ENCODE peak calls at places on chromosomes 2 and 18, in six cellular contexts. X is adipocyte, D is fibroblast of lung, J is astrocyte, T is HCT116, A is PC-3. C is an unnamed sample.

GRCh38 chr2:237859533-237860272 is at the start of gene RAMP1:
- DNase-seq in X (peak; percentile 77), J (no peak), T (no peak), D (no peak), A (peak; percentile 62), C (peak; percentile 69)

GRCh38 chr2:72579595-72580180 is 246.1 kb downstream of the EXOC6B start:
- DNase-seq in X (peak; percentile 87), A (peak; percentile 68), D (peak; percentile 71), J (peak; percentile 39), T (peak; percentile 26), C (no peak)

GRCh38 chr2:118847447-118848172 is at the start of gene EN1:
- DNase-seq in J (peak; percentile 82), X (peak; percentile 34), T (no peak), A (peak; percentile 79), D (peak; percentile 31), C (peak; percentile 91)

GRCh38 chr2:163951312-163951711 is 215.5 kb upstream of the FIGN start:
- DNase-seq in T (no peak), D (no peak), J (no peak), A (no peak), X (no peak), C (no peak)

GRCh38 chr18:62904396-62905285 is 189.3 kb downstream of the PHLPP1 start:
- DNase-seq in A (no peak), D (peak; percentile 22), X (no peak), T (no peak), J (no peak), C (no peak)

GRCh38 chr2:2623939-2624338 is 292.9 kb upstream of the MYT1L start:
- DNase-seq in A (no peak), T (no peak), D (no peak), X (no peak), J (no peak), C (no peak)

GRCh38 chr2:27054721-27055120 is 3.3 kb downstream of the AGBL5 start:
- DNase-seq in X (no peak), J (no peak), A (no peak), T (no peak), D (no peak), C (no peak)

GRCh38 chr18:78770149-78771139 is 209.2 kb upstream of the SALL3 start:
- DNase-seq in J (no peak), D (no peak), X (no peak), A (no peak), T (no peak), C (peak; percentile 76)

GRCh38 chr2:224334083-224334482 is 67.8 kb downstream of the FAM124B start:
- DNase-seq in D (no peak), X (no peak), J (no peak), A (no peak), T (no peak), C (no peak)

GRCh38 chr2:48328972-48329723 is 200.8 kb upstream of the STON1 start:
- DNase-seq in X (no peak), J (no peak), T (no peak), A (no peak), D (no peak), C (no peak)

GRCh38 chr2:16773080-16773713 is 107.6 kb upstream of the CYRIA start:
- DNase-seq in D (peak; percentile 64), T (peak; percentile 36), J (peak; percentile 49), X (peak; percentile 82), A (peak; percentile 56), C (peak; percentile 81)

GRCh38 chr2:235085476-235085875 is 133.7 kb downstream of the SH3BP4 start:
- DNase-seq in X (peak; percentile 54), T (no peak), D (no peak), A (no peak), J (no peak), C (no peak)

GRCh38 chr2:88671786-88672427 is 19.6 kb upstream of the RPIA start:
- DNase-seq in X (peak; percentile 83), J (peak; percentile 23), A (peak; percentile 85), D (peak; percentile 71), T (peak; percentile 34), C (peak; percentile 47)

GRCh38 chr2:150482111-150482510 is 5.4 kb downstream of the RND3 start:
- DNase-seq in A (peak; percentile 8), T (no peak), X (no peak), J (no peak), D (peak; percentile 41), C (no peak)

GRCh38 chr2:36356990-36357505 is 1.5 kb downstream of the CRIM1 start:
- DNase-seq in T (no peak), J (no peak), X (no peak), D (no peak), A (peak; percentile 91), C (peak; percentile 75)

GRCh38 chr18:75977069-75977468 is 518.0 kb downstream of the ZNF516 start:
- DNase-seq in D (peak; percentile 2), A (no peak), J (peak; percentile 32), X (peak; percentile 52), T (no peak), C (no peak)

GRCh38 chr2:55231546-55232083 is 478 bp downstream of the CLHC1 start:
- DNase-seq in J (peak; percentile 38), D (peak; percentile 55), X (peak; percentile 67), A (no peak), T (no peak), C (no peak)

GRCh38 chr18:6521804-6522418 is 107.2 kb upstream of the L3MBTL4 start:
- DNase-seq in J (peak; percentile 8), T (no peak), A (peak; percentile 85), X (peak; percentile 64), D (peak; percentile 61), C (peak; percentile 90)

GRCh38 chr2:162138310-162138709 is 13.7 kb downstream of the GCG start:
- DNase-seq in X (no peak), D (no peak), J (no peak), T (no peak), A (no peak), C (no peak)
- H3K9ac ChIP-seq in X (no peak overlapping the region), D (no peak overlapping the region), J (no peak overlapping the region), T (no peak overlapping the region), A (no peak overlapping the region), C (no peak overlapping the region)

GRCh38 chr2:191266201-191266600 is 21.0 kb downstream of the MYO1B start:
- DNase-seq in T (no peak), J (peak; percentile 63), D (no peak), A (no peak), X (no peak), C (no peak)

GRCh38 chr2:191263050-191263449 is 17.8 kb downstream of the MYO1B start:
- DNase-seq in T (no peak), X (no peak), D (no peak), J (peak; percentile 16), A (no peak), C (no peak)

GRCh38 chr2:191265311-191266170 is 20.3 kb downstream of the MYO1B start:
- DNase-seq in A (peak; percentile 33), X (peak; percentile 75), T (no peak), D (peak; percentile 68), J (peak; percentile 91), C (no peak)

GRCh38 chr2:191262436-191262835 is 17.2 kb downstream of the MYO1B start:
- DNase-seq in J (no peak), D (no peak), X (no peak), A (no peak), T (no peak), C (no peak)

DNA sequence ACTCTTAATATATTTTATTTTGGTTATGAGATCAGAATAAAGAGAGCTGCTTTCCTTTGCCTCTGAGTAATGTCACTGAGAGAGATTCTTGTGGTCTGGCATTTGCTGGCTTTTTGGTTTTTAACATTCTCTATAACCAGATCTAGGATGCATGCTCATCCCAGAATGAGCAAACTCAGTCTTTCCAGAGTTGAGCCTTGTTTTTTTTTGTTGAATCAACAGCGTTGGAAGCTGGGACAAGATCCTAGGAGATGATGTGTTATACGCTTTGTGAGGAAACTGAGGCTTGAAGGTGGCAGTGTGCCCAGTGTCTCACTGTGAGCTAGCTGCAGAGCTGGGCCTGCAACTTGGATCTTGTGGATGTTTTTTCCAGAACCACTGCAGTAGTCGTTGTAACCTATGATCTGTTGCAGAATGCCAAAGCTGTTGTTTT is 19.5 kb downstream of the MYO1B start:
- DNase-seq in A (peak; percentile 51), D (peak; percentile 80), X (peak; percentile 77), T (no peak), J (peak; percentile 93), C (no peak)
- H3K4me1 ChIP-seq in A (peaks cover 26% of the 10 kb centered on the region), D (peaks cover 29% of the 10 kb centered on the region), X (peaks cover 44% of the 10 kb centered on the region), T (no peaks in the 10 kb centered on the region), J (peaks cover 46% of the 10 kb centered on the region), C (peaks cover 18% of the 10 kb centered on the region)

DNA sequence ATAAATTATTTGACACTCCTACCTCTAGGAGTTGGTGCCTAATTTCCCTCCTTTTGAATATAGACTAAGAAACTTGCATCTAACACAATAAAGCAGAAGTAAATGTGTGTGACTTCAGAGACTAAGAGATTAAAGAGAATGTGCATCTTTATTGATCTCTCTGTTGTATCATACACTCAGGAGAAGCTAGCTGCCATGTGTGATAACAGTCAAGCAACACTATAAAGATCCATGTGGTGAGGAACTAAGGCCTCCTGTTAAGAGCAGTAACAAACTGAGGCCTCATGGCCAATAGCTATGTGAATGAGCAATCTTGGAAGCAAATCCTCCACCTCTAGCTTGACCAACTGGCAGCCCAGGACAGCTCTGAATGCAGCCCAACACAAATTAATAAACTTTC is 3.4 kb downstream of the FANCL start:
- DNase-seq in A (no peak), X (no peak), J (no peak), D (no peak), T (no peak), C (no peak)
- H3K9ac ChIP-seq in A (no peak overlapping the region), X (no peak overlapping the region), J (no peak overlapping the region), D (no peak overlapping the region), T (no peak overlapping the region), C (peak overlapping the region; percentile 9)

GRCh38 chr2:43223412-43224040 is 2.9 kb downstream of the ZFP36L2 start:
- DNase-seq in D (peak; percentile 63), T (no peak), X (peak; percentile 53), A (peak; percentile 27), J (peak; percentile 29), C (no peak)

GRCh38 chr2:43225093-43225787 is 1.2 kb downstream of the ZFP36L2 start:
- DNase-seq in A (peak; percentile 42), D (peak; percentile 87), T (no peak), J (peak; percentile 57), X (peak; percentile 72), C (peak; percentile 78)

GRCh38 chr2:43225788-43226557 is 433 bp downstream of the ZFP36L2 start:
- DNase-seq in X (peak; percentile 78), T (no peak), A (peak; percentile 41), J (peak; percentile 58), D (peak; percentile 80), C (no peak)

GRCh38 chr2:43224131-43224570 is 2.3 kb downstream of the ZFP36L2 start:
- DNase-seq in D (peak; percentile 84), T (no peak), X (peak; percentile 71), A (peak; percentile 69), J (peak; percentile 49), C (peak; percentile 91)

GRCh38 chr2:43224571-43225092 is 1.8 kb downstream of the ZFP36L2 start:
- DNase-seq in D (peak; percentile 49), X (peak; percentile 57), T (no peak), J (peak; percentile 18), A (peak; percentile 13), C (peak; percentile 66)
- H3K4me1 ChIP-seq in D (peaks cover 23% of the 10 kb centered on the region), X (peaks cover 48% of the 10 kb centered on the region), T (peaks cover 46% of the 10 kb centered on the region), J (peaks cover 44% of the 10 kb centered on the region), A (peaks cover 48% of the 10 kb centered on the region), C (peaks cover 29% of the 10 kb centered on the region)

C was measured in endodermal cell.